ENCODE peak calls at places on chromosomes 5 and 9, in four cellular contexts. Y is lung, M is suprapubic skin, V is endothelial cell. P is an unnamed sample.

GRCh38 chr5:132411382-132411925 is 41.9 kb downstream of the SLC22A5 start:
- DNase-seq in Y (no peak), M (no peak), V (no peak), P (no peak)

GRCh38 chr5:160291467-160291866 is 20.9 kb downstream of the CCNJL start:
- DNase-seq in Y (no peak), M (no peak), V (no peak), P (no peak)

GRCh38 chr9:93267681-93268505 is 84.0 kb downstream of the WNK2 start:
- DNase-seq in Y (no peak), M (peak), V (no peak), P (peak)

GRCh38 chr9:34097865-34098264 is 28.6 kb downstream of the DCAF12 start:
- DNase-seq in Y (no peak), M (no peak), V (no peak), P (no peak)

GRCh38 chr5:119255571-119256356 is 100.1 kb upstream of the TNFAIP8 start:
- DNase-seq in Y (no peak), M (no peak), V (no peak), P (no peak)

GRCh38 chr9:133321411-133321935 is 14.5 kb downstream of the SURF6 start:
- DNase-seq in Y (no peak), M (no peak), V (no peak), P (no peak)

GRCh38 chr9:126698251-126698650 is 84.5 kb downstream of the LMX1B start:
- DNase-seq in Y (no peak), M (peak), V (no peak), P (no peak)

GRCh38 chr9:98429613-98430012 is 174.2 kb upstream of the TBC1D2 start:
- DNase-seq in Y (peak), M (no peak), V (no peak), P (no peak)

GRCh38 chr5:125337222-125337768 is 590.9 kb upstream of the ZNF608 start:
- DNase-seq in Y (no peak), M (no peak), V (no peak), P (no peak)

GRCh38 chr5:83038924-83039323 is 38.3 kb downstream of the TMEM167A start:
- DNase-seq in Y (no peak), M (no peak), V (no peak), P (no peak)

GRCh38 chr9:91465420-91465819 is 41.8 kb upstream of the NFIL3 start:
- DNase-seq in Y (no peak), M (no peak), V (no peak), P (no peak)

GRCh38 chr9:95014917-95015316 is 288.4 kb downstream of the AOPEP start:
- DNase-seq in Y (no peak), M (no peak), V (no peak), P (no peak)

GRCh38 chr5:145917288-145917687 is 19.1 kb upstream of the SH3RF2 start:
- DNase-seq in Y (no peak), M (no peak), V (no peak), P (no peak)

GRCh38 chr5:150582281-150582791 is 58.1 kb upstream of the SYNPO start:
- DNase-seq in Y (no peak), M (peak), V (no peak), P (no peak)

GRCh38 chr5:108119123-108119522 is 262.8 kb downstream of the FBXL17 start:
- DNase-seq in Y (no peak), M (no peak), V (no peak), P (no peak)

GRCh38 chr5:57753446-57753845 is 270.8 kb upstream of the ACTBL2 start:
- DNase-seq in Y (no peak), M (no peak), V (no peak), P (no peak)

GRCh38 chr5:20949636-20950035 is 961.6 kb upstream of the CDH18 start:
- DNase-seq in Y (no peak), M (no peak), V (no peak), P (no peak)

GRCh38 chr5:58019614-58020013 is 440.3 kb downstream of the PLK2 start:
- DNase-seq in Y (peak), M (no peak), V (no peak), P (no peak)

GRCh38 chr9:134537891-134538520 is 103.6 kb upstream of the COL5A1 start:
- DNase-seq in Y (no peak), M (no peak), V (no peak), P (no peak)

GRCh38 chr5:142245776-142246175 is 79.0 kb downstream of the SPRY4 start:
- DNase-seq in Y (no peak), M (no peak), V (peak), P (no peak)

GRCh38 chr5:98341711-98342042 is 431.8 kb upstream of the RGMB start:
- DNase-seq in Y (no peak), M (no peak), V (no peak), P (no peak)

GRCh38 chr5:17206021-17206420 is 11.4 kb upstream of the BASP1 start:
- DNase-seq in Y (no peak), M (no peak), V (no peak), P (no peak)

GRCh38 chr5:124744170-124744911 is 2.1 kb downstream of the ZNF608 start:
- DNase-seq in Y (peak), M (no peak), V (peak), P (peak)

GRCh38 chr9:110742741-110743371 is 74.3 kb downstream of the MUSK start:
- DNase-seq in Y (no peak), M (no peak), V (no peak), P (no peak)

GRCh38 chr9:134955156-134955555 is 37.4 kb upstream of the FCN1 start:
- DNase-seq in Y (no peak), M (peak), V (no peak), P (peak)

GRCh38 chr5:98458004-98458403 is 315.5 kb upstream of the RGMB start:
- DNase-seq in Y (no peak), M (no peak), V (no peak), P (no peak)

GRCh38 chr9:91889161-91889560 is 60.9 kb downstream of the ROR2 start:
- DNase-seq in Y (no peak), M (no peak), V (no peak), P (no peak)

GRCh38 chr9:17402309-17402708 is 176.6 kb upstream of the SH3GL2 start:
- DNase-seq in Y (no peak), M (no peak), V (peak), P (no peak)
- TF ChIP-seq CTCF in Y (no peak), M (no peak), V (peak), P (peak)

GRCh38 chr5:35717718-35718117 is 100.1 kb downstream of the SPEF2 start:
- DNase-seq in Y (no peak), M (no peak), V (no peak), P (no peak)
- TF ChIP-seq CTCF in Y (no peak), M (no peak), V (no peak), P (no peak)

GRCh38 chr5:179342577-179342976 is 2.7 kb downstream of the ADAMTS2 start:
- DNase-seq in Y (no peak), M (no peak), V (peak), P (no peak)

GRCh38 chr5:179343021-179343781 is 2.1 kb downstream of the ADAMTS2 start:
- DNase-seq in Y (no peak), M (no peak), V (no peak), P (no peak)

GRCh38 chr5:179344301-179345178 is 721 bp downstream of the ADAMTS2 start:
- DNase-seq in Y (no peak), M (no peak), V (peak), P (no peak)

GRCh38 chr5:179345179-179345428 is 157 bp downstream of the ADAMTS2 start:
- DNase-seq in Y (no peak), M (no peak), V (peak), P (no peak)

GRCh38 chr5:179343902-179344300 is 1.4 kb downstream of the ADAMTS2 start:
- DNase-seq in Y (no peak), M (no peak), V (peak), P (peak)
- TF ChIP-seq CTCF in Y (no peak), M (peak), V (peak), P (peak)

GRCh38 chr9:121870271-121870670 is 218.8 kb downstream of the DAB2IP start:
- DNase-seq in Y (no peak), M (no peak), V (no peak), P (no peak)
- TF ChIP-seq CTCF in Y (no peak), M (no peak), V (no peak), P (no peak)

DNA sequence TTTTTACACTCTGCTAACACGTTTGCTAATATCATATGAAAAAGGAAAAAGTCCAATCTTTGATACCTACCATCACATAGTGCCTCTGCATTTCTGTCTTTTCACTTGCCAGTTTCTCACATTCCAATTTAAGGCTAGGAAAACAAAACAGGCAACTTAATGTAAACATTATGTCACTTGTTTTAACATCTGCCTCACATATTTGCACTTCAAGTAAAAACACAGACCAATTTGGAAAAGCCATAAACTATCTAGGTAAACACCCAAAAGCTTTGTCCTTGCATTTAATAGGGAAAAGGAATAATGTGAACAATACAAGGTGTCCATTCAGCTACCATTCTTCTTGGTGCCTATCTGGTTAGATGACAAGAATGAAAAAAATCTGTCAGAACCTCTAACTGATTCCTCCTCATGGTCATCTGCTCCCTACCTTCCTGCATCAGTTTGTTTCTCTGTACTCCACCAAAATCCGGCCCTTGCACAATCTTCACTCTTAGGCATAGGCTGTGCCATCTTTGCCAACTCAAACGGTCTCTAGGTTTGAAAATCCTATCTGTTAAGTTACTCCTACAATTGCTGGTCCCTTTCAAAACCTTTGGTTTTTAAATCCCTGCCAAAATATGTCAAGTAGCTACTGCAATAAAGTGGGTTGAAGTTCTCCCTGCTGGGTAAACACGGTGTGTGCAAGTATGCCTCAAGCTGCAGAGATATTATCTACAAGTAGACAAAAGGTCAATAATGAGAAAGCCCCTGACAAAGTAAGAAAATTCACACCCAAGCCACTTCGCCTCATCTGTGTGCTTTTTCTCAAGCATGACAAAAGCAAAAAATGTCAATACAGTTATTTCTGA is 3.4 kb downstream of the TLE1 start:
- DNase-seq in Y (no peak), M (no peak), V (no peak), P (no peak)
- TF ChIP-seq CTCF in Y (no peak), M (no peak), V (no peak), P (peak)

P was measured in type B pancreatic cell.